ENCODE peak calls at places on chromosomes 7 and 10, in eight cellular contexts. H is activated CD4-positive, alpha-beta T cell treated with anti-CD3 and anti-CD28 coated beads, Interleukin-2, amount 50 U/mL, for 1 hour; A is B cell; V is activated CD8-positive, alpha-beta memory T cell treated with anti-CD3 and anti-CD28 coated beads for 48 hours; P is astrocyte of the spinal cord; S is WERI-Rb-1; M is M059J; F is fibroblast of lung. W is an unnamed sample.

GRCh38 chr10:18293536-18294510 is 153.6 kb downstream of the CACNB2 start:
- DNase-seq in H (no peak), A (no peak), V (no peak), P (no peak), S (no peak), M (no peak), F (no peak), W (no peak)

GRCh38 chr10:103636492-103636891 is 143.0 kb downstream of the NEURL1 start:
- DNase-seq in H (no peak), A (no peak), V (no peak), P (no peak), S (no peak), M (no peak), F (no peak), W (no peak)

GRCh38 chr10:48792687-48793096 is 108.0 kb downstream of the WDFY4 start:
- DNase-seq in H (no peak), A (no peak), V (no peak), P (peak; percentile 72), S (no peak), M (peak; percentile 90), F (peak; percentile 30), W (peak; percentile 25)

GRCh38 chr7:135770139-135770710 is 21.6 kb upstream of the FAM180A start:
- DNase-seq in H (no peak), A (no peak), V (no peak), P (no peak), S (no peak), M (no peak), F (peak; percentile 59), W (no peak)

GRCh38 chr7:153530441-153530840 is 521.8 kb upstream of the DPP6 start:
- DNase-seq in H (no peak), A (no peak), V (no peak), P (no peak), S (no peak), M (no peak), F (no peak), W (no peak)

GRCh38 chr7:6049780-6050179 is 18.6 kb downstream of the ANKRD61 start:
- DNase-seq in H (no peak), A (no peak), V (no peak), P (no peak), S (no peak), M (no peak), F (no peak), W (no peak)

GRCh38 chr7:79216236-79216635 is 237.2 kb downstream of the MAGI2 start:
- DNase-seq in H (no peak), A (no peak), V (no peak), P (no peak), S (no peak), M (no peak), F (no peak), W (no peak)

GRCh38 chr10:35942052-35942451 is 300.0 kb upstream of the FZD8 start:
- DNase-seq in H (no peak), A (no peak), V (no peak), P (no peak), S (peak; percentile 29), M (no peak), F (no peak), W (peak; percentile 12)

GRCh38 chr10:13847201-13847631 is 260.5 kb downstream of the PRPF18 start:
- DNase-seq in H (no peak), A (no peak), V (no peak), P (no peak), S (peak; percentile 19), M (no peak), F (no peak), W (no peak)

GRCh38 chr7:158028971-158029370 is 558.7 kb downstream of the PTPRN2 start:
- DNase-seq in H (no peak), A (no peak), V (no peak), P (no peak), S (no peak), M (no peak), F (no peak), W (no peak)

GRCh38 chr7:157228864-157229422 is 90.2 kb downstream of the UBE3C start:
- DNase-seq in H (peak; percentile 29), A (peak; percentile 13), V (no peak), P (no peak), S (peak; percentile 51), M (peak; percentile 37), F (peak; percentile 40), W (peak; percentile 38)

GRCh38 chr10:30581779-30582380 is 47.7 kb downstream of the LYZL2 start:
- DNase-seq in H (no peak), A (peak; percentile 59), V (no peak), P (peak; percentile 44), S (peak; percentile 25), M (peak; percentile 36), F (peak; percentile 67), W (peak; percentile 34)

GRCh38 chr10:75632750-75633462 is 201.5 kb downstream of the LRMDA start:
- DNase-seq in H (no peak), A (no peak), V (no peak), P (no peak), S (no peak), M (no peak), F (peak; percentile 28), W (no peak)

GRCh38 chr10:60236869-60237524 is 152.7 kb downstream of the ANK3 start:
- DNase-seq in H (no peak), A (peak; percentile 83), V (no peak), P (no peak), S (no peak), M (peak; percentile 68), F (no peak), W (peak; percentile 21)

GRCh38 chr10:82252081-82252480 is 377.1 kb downstream of the NRG3 start:
- DNase-seq in H (no peak), A (no peak), V (no peak), P (no peak), S (no peak), M (no peak), F (no peak), W (no peak)

GRCh38 chr7:92835140-92835850 is 1.1 kb downstream of the CDK6 start:
- DNase-seq in H (peak; percentile 30), A (peak; percentile 67), V (peak; percentile 28), P (peak; percentile 77), S (peak; percentile 40), M (peak; percentile 88), F (peak; percentile 68), W (peak; percentile 83)

GRCh38 chr10:79124066-79124465 is 55.3 kb downstream of the ZMIZ1 start:
- DNase-seq in H (no peak), A (no peak), V (no peak), P (no peak), S (no peak), M (no peak), F (no peak), W (no peak)

GRCh38 chr7:105187302-105188169 is 173.5 kb downstream of the KMT2E start:
- DNase-seq in H (no peak), A (no peak), V (no peak), P (no peak), S (no peak), M (no peak), F (no peak), W (no peak)

GRCh38 chr7:31788891-31789680 is 102.1 kb downstream of the PPP1R17 start:
- DNase-seq in H (no peak), A (no peak), V (no peak), P (peak; percentile 48), S (no peak), M (peak; percentile 43), F (no peak), W (no peak)

W was measured in Daoy.